ENCODE peak calls at places on chromosomes 16 and 17, in seven cellular contexts. Y is astrocyte; U is stimulated activated CD4-positive, alpha-beta T cell treated with anti-CD3 and anti-CD28 coated beads, TNF-alpha, amount 100 ng/mL, for 4 hours; T is T1000; H is pulmonary artery endothelial cell; W is upper lobe of right lung; A is T-helper 2 cell. Q is an unnamed sample.

GRCh38 chr17:57650548-57650947 is 94.6 kb downstream of the CCDC182 start:
- DNase-seq in U (no peak), A (no peak), H (no peak), T (no peak), Y (no peak), W (no peak), Q (no peak)

GRCh38 chr16:17106243-17106791 is 364.4 kb downstream of the XYLT1 start:
- DNase-seq in T (no peak), H (no peak), Y (no peak), U (no peak), A (no peak), W (no peak), Q (no peak)

GRCh38 chr17:8436169-8436932 is 667 bp downstream of the NDEL1 start:
- DNase-seq in T (peak; percentile 66), H (no peak), Y (peak; percentile 54), W (peak; percentile 90), U (peak; percentile 32), A (peak; percentile 41), Q (peak; percentile 92)

GRCh38 chr16:48047273-48047672 is 108.5 kb downstream of the ABCC12 start:
- DNase-seq in T (no peak), H (no peak), A (no peak), Y (no peak), U (no peak), W (no peak), Q (no peak)

GRCh38 chr16:61098505-61098904 is 937.7 kb downstream of the CDH8 start:
- DNase-seq in Y (no peak), W (no peak), T (no peak), H (no peak), A (no peak), U (no peak), Q (no peak)

GRCh38 chr16:69762843-69763556 is 868 bp downstream of the WWP2 start:
- DNase-seq in Y (peak; percentile 36), H (no peak), T (no peak), A (peak; percentile 4), W (no peak), U (no peak), Q (no peak)

GRCh38 chr17:66524848-66525247 is 222.4 kb downstream of the PRKCA start:
- DNase-seq in Y (no peak), W (no peak), H (no peak), U (no peak), T (no peak), A (no peak), Q (no peak)

GRCh38 chr16:75380870-75381269 is 52.4 kb downstream of the CFDP1 start:
- DNase-seq in H (peak; percentile 63), W (no peak), Y (no peak), U (no peak), T (no peak), A (no peak), Q (no peak)

Q was measured in posterior vena cava.